ENCODE peak calls at places on chromosome X, in eight cellular contexts. One of them, this sample, is unnamed.

GRCh38 chrX:36198575-36198974 is 279.0 kb downstream of the CFAP47 start:
- DNase-seq in PC-9: no peak
- DNase-seq in mammary epithelial cell: peak; percentile 51
- DNase-seq in K562: no peak
- DNase-seq in PC-3: no peak
- DNase-seq in HCT116: no peak
- DNase-seq in fibroblast of lung: no peak
- DNase-seq in astrocyte: no peak
- DNase-seq in this sample: no peak

GRCh38 chrX:77514177-77514576 is 67.0 kb downstream of the FGF16 start:
- DNase-seq in PC-9: no peak
- DNase-seq in mammary epithelial cell: no peak
- DNase-seq in K562: no peak
- DNase-seq in PC-3: no peak
- DNase-seq in HCT116: no peak
- DNase-seq in fibroblast of lung: no peak
- DNase-seq in astrocyte: no peak
- DNase-seq in this sample: no peak

GRCh38 chrX:155334486-155335316 is at the start of gene CLIC2:
- DNase-seq in PC-9: no peak
- DNase-seq in mammary epithelial cell: peak; percentile 20
- DNase-seq in K562: peak; percentile 76
- DNase-seq in PC-3: peak; percentile 21
- DNase-seq in HCT116: no peak
- DNase-seq in fibroblast of lung: peak; percentile 54
- DNase-seq in astrocyte: peak; percentile 42
- DNase-seq in this sample: no peak

GRCh38 chrX:68196939-68197791 is 236.1 kb downstream of the OPHN1 start:
- DNase-seq in PC-9: peak; percentile 54
- DNase-seq in mammary epithelial cell: peak; percentile 57
- DNase-seq in K562: peak; percentile 49
- DNase-seq in PC-3: peak; percentile 83
- DNase-seq in HCT116: peak; percentile 37
- DNase-seq in fibroblast of lung: peak; percentile 41
- DNase-seq in astrocyte: peak; percentile 20
- DNase-seq in this sample: peak; percentile 37

GRCh38 chrX:3697701-3698279 is 15.7 kb downstream of the PRKX start:
- DNase-seq in PC-9: no peak
- DNase-seq in mammary epithelial cell: peak; percentile 94
- DNase-seq in K562: no peak
- DNase-seq in PC-3: no peak
- DNase-seq in HCT116: no peak
- DNase-seq in fibroblast of lung: peak; percentile 78
- DNase-seq in astrocyte: peak; percentile 75
- DNase-seq in this sample: no peak

GRCh38 chrX:153640736-153641574 is 6.0 kb upstream of the DUSP9 start:
- DNase-seq in PC-9: no peak
- DNase-seq in mammary epithelial cell: no peak
- DNase-seq in K562: peak; percentile 2
- DNase-seq in PC-3: no peak
- DNase-seq in HCT116: no peak
- DNase-seq in fibroblast of lung: no peak
- DNase-seq in astrocyte: no peak
- DNase-seq in this sample: no peak

GRCh38 chrX:6170424-6170823 is 58.2 kb downstream of the NLGN4X start:
- DNase-seq in PC-9: no peak
- DNase-seq in mammary epithelial cell: no peak
- DNase-seq in K562: no peak
- DNase-seq in PC-3: no peak
- DNase-seq in HCT116: no peak
- DNase-seq in fibroblast of lung: no peak
- DNase-seq in astrocyte: no peak
- DNase-seq in this sample: no peak

GRCh38 chrX:100745806-100746537 is 14.1 kb upstream of the SYTL4 start:
- DNase-seq in PC-9: no peak
- DNase-seq in mammary epithelial cell: no peak
- DNase-seq in K562: no peak
- DNase-seq in PC-3: no peak
- DNase-seq in HCT116: no peak
- DNase-seq in fibroblast of lung: no peak
- DNase-seq in astrocyte: no peak
- DNase-seq in this sample: no peak

GRCh38 chrX:138014577-138014976 is 448.6 kb downstream of the ZIC3 start:
- DNase-seq in PC-9: no peak
- DNase-seq in mammary epithelial cell: no peak
- DNase-seq in K562: no peak
- DNase-seq in PC-3: peak; percentile 57
- DNase-seq in HCT116: no peak
- DNase-seq in fibroblast of lung: no peak
- DNase-seq in astrocyte: no peak
- DNase-seq in this sample: no peak

GRCh38 chrX:1558761-1559468 is 21.9 kb upstream of the P2RY8 start:
- DNase-seq in PC-9: no peak
- DNase-seq in mammary epithelial cell: no peak
- DNase-seq in K562: no peak
- DNase-seq in PC-3: no peak
- DNase-seq in HCT116: no peak
- DNase-seq in fibroblast of lung: no peak
- DNase-seq in astrocyte: no peak
- DNase-seq in this sample: no peak

GRCh38 chrX:1144293-1144692 is 68.2 kb downstream of the CRLF2 start:
- DNase-seq in PC-9: no peak
- DNase-seq in mammary epithelial cell: no peak
- DNase-seq in K562: no peak
- DNase-seq in PC-3: no peak
- DNase-seq in HCT116: no peak
- DNase-seq in fibroblast of lung: no peak
- DNase-seq in astrocyte: no peak
- DNase-seq in this sample: no peak

GRCh38 chrX:153773741-153774575 is 6.9 kb upstream of the SRPK3 start:
- DNase-seq in PC-9: no peak
- DNase-seq in mammary epithelial cell: no peak
- DNase-seq in K562: no peak
- DNase-seq in PC-3: no peak
- DNase-seq in HCT116: no peak
- DNase-seq in fibroblast of lung: no peak
- DNase-seq in astrocyte: no peak
- DNase-seq in this sample: no peak

GRCh38 chrX:153735274-153735673 is 10.6 kb downstream of the ABCD1 start:
- DNase-seq in PC-9: no peak
- DNase-seq in mammary epithelial cell: no peak
- DNase-seq in K562: no peak
- DNase-seq in PC-3: no peak
- DNase-seq in HCT116: no peak
- DNase-seq in fibroblast of lung: peak; percentile 12
- DNase-seq in astrocyte: no peak
- DNase-seq in this sample: peak; percentile 46

GRCh38 chrX:7927259-7928167 is at the start of gene PNPLA4:
- DNase-seq in PC-9: peak; percentile 57
- DNase-seq in mammary epithelial cell: peak; percentile 87
- DNase-seq in K562: peak; percentile 85
- DNase-seq in PC-3: peak; percentile 87
- DNase-seq in HCT116: peak; percentile 72
- DNase-seq in fibroblast of lung: peak; percentile 76
- DNase-seq in astrocyte: peak; percentile 59
- DNase-seq in this sample: peak; percentile 87
- H2AFZ ChIP-seq in PC-9: peak within 1 kb of the TSS; percentile 77
- H2AFZ ChIP-seq in mammary epithelial cell: peak within 1 kb of the TSS; percentile 98
- H2AFZ ChIP-seq in K562: peak within 1 kb of the TSS; percentile 98
- H2AFZ ChIP-seq in PC-3: peak within 1 kb of the TSS; percentile 93
- H2AFZ ChIP-seq in HCT116: no peak within 1 kb of the TSS
- H2AFZ ChIP-seq in fibroblast of lung: peak within 1 kb of the TSS; percentile 96
- H2AFZ ChIP-seq in astrocyte: peak within 1 kb of the TSS; percentile 94
- H2AFZ ChIP-seq in this sample: peak within 1 kb of the TSS; percentile 89

DNA sequence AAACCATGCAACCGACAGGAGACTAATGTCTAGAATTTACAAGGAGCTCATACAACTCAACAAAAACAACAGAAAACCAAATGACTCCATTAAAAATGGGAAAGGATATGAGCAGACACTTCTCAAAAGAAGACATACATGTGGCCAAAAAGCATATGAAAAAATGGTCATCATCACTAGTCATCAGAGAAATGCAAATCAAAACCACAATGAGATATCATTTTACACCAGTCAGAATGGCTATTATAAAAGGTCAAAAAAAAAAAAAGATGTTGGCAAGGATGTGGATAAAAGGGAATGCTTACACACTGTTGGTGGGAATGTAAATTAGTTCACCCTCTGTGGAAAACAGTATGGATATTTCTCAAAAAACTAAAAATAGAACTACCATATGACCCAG is 50.5 kb upstream of the CHRDL1 start:
- DNase-seq in PC-9: no peak
- DNase-seq in mammary epithelial cell: no peak
- DNase-seq in K562: no peak
- DNase-seq in PC-3: no peak
- DNase-seq in HCT116: no peak
- DNase-seq in fibroblast of lung: peak; percentile 51
- DNase-seq in astrocyte: peak; percentile 35
- DNase-seq in this sample: no peak
- H3K27ac ChIP-seq in PC-9: no peak overlapping the region
- H3K27ac ChIP-seq in mammary epithelial cell: no peak overlapping the region
- H3K27ac ChIP-seq in K562: no peak overlapping the region
- H3K27ac ChIP-seq in PC-3: no peak overlapping the region
- H3K27ac ChIP-seq in HCT116: no peak overlapping the region
- H3K27ac ChIP-seq in fibroblast of lung: no peak overlapping the region
- H3K27ac ChIP-seq in astrocyte: peak overlapping the region; percentile 12
- H3K27ac ChIP-seq in this sample: no peak overlapping the region

GRCh38 chrX:30309139-30309571 is at the start of gene NR0B1:
- DNase-seq in PC-9: no peak
- DNase-seq in mammary epithelial cell: no peak
- DNase-seq in K562: no peak
- DNase-seq in PC-3: no peak
- DNase-seq in HCT116: no peak
- DNase-seq in fibroblast of lung: peak; percentile 8
- DNase-seq in astrocyte: no peak
- DNase-seq in this sample: no peak

GRCh38 chrX:30310429-30311206 is 1.4 kb upstream of the NR0B1 start:
- DNase-seq in PC-9: no peak
- DNase-seq in mammary epithelial cell: no peak
- DNase-seq in K562: no peak
- DNase-seq in PC-3: no peak
- DNase-seq in HCT116: no peak
- DNase-seq in fibroblast of lung: no peak
- DNase-seq in astrocyte: no peak
- DNase-seq in this sample: no peak

GRCh38 chrX:30307466-30307865 is 1.7 kb downstream of the NR0B1 start:
- DNase-seq in PC-9: no peak
- DNase-seq in mammary epithelial cell: no peak
- DNase-seq in K562: no peak
- DNase-seq in PC-3: no peak
- DNase-seq in HCT116: no peak
- DNase-seq in fibroblast of lung: no peak
- DNase-seq in astrocyte: no peak
- DNase-seq in this sample: no peak

GRCh38 chrX:30304866-30305265 is 4.3 kb downstream of the NR0B1 start:
- DNase-seq in PC-9: no peak
- DNase-seq in mammary epithelial cell: no peak
- DNase-seq in K562: no peak
- DNase-seq in PC-3: peak; percentile 76
- DNase-seq in HCT116: no peak
- DNase-seq in fibroblast of lung: no peak
- DNase-seq in astrocyte: no peak
- DNase-seq in this sample: no peak

GRCh38 chrX:30308263-30309138 is 689 bp downstream of the NR0B1 start:
- DNase-seq in PC-9: no peak
- DNase-seq in mammary epithelial cell: no peak
- DNase-seq in K562: no peak
- DNase-seq in PC-3: no peak
- DNase-seq in HCT116: no peak
- DNase-seq in fibroblast of lung: no peak
- DNase-seq in astrocyte: no peak
- DNase-seq in this sample: no peak
- TF ChIP-seq CTCF in PC-9: no peak
- TF ChIP-seq CTCF in mammary epithelial cell: peak; percentile 28
- TF ChIP-seq CTCF in K562: no peak
- TF ChIP-seq CTCF in PC-3: no peak
- TF ChIP-seq CTCF in HCT116: no peak
- TF ChIP-seq CTCF in fibroblast of lung: peak; percentile 9
- TF ChIP-seq CTCF in astrocyte: no peak
- TF ChIP-seq CTCF in this sample: no peak

GRCh38 chrX:24676403-24677024 is 17.2 kb upstream of the POLA1 start:
- DNase-seq in PC-9: no peak
- DNase-seq in mammary epithelial cell: no peak
- DNase-seq in K562: peak; percentile 25
- DNase-seq in PC-3: peak; percentile 30
- DNase-seq in HCT116: no peak
- DNase-seq in fibroblast of lung: no peak
- DNase-seq in astrocyte: no peak
- DNase-seq in this sample: peak; percentile 37

GRCh38 chrX:24672701-24673190 is 21.0 kb upstream of the POLA1 start:
- DNase-seq in PC-9: no peak
- DNase-seq in mammary epithelial cell: no peak
- DNase-seq in K562: no peak
- DNase-seq in PC-3: no peak
- DNase-seq in HCT116: no peak
- DNase-seq in fibroblast of lung: no peak
- DNase-seq in astrocyte: no peak
- DNase-seq in this sample: no peak

GRCh38 chrX:24668111-24668510 is 21.0 kb upstream of the PCYT1B start:
- DNase-seq in PC-9: no peak
- DNase-seq in mammary epithelial cell: no peak
- DNase-seq in K562: no peak
- DNase-seq in PC-3: no peak
- DNase-seq in HCT116: no peak
- DNase-seq in fibroblast of lung: peak; percentile 21
- DNase-seq in astrocyte: peak; percentile 18
- DNase-seq in this sample: no peak

DNA sequence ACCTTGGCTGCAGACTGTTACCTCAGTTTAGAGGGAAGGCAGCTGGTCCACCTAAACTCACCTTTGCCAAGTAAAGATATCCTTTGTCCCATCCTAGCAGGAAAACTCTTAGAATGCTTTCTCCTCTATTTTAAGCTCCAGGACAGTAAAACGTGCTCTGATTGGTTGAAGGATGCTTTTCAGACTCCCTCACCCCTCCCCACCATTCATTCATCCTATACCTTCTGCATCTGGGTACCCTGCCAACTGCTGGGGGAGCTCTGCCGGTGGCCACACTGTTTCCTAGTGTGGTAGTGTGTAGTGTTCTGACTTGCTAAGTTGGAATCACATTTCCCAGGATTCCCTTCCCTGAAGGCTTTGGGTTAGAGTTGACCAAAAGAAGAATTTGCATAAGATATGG is 20.3 kb upstream of the POLA1 start:
- DNase-seq in PC-9: no peak
- DNase-seq in mammary epithelial cell: no peak
- DNase-seq in K562: no peak
- DNase-seq in PC-3: no peak
- DNase-seq in HCT116: no peak
- DNase-seq in fibroblast of lung: no peak
- DNase-seq in astrocyte: no peak
- DNase-seq in this sample: no peak
- H2AFZ ChIP-seq in PC-9: no peak overlapping the region
- H2AFZ ChIP-seq in mammary epithelial cell: no peak overlapping the region
- H2AFZ ChIP-seq in K562: no peak overlapping the region
- H2AFZ ChIP-seq in PC-3: no peak overlapping the region
- H2AFZ ChIP-seq in HCT116: no peak overlapping the region
- H2AFZ ChIP-seq in fibroblast of lung: no peak overlapping the region
- H2AFZ ChIP-seq in astrocyte: no peak overlapping the region
- H2AFZ ChIP-seq in this sample: no peak overlapping the region

GRCh38 chrX:65643786-65644111 is 23.7 kb upstream of the MSN start:
- DNase-seq in PC-9: peak; percentile 78
- DNase-seq in mammary epithelial cell: peak; percentile 74
- DNase-seq in K562: no peak
- DNase-seq in PC-3: no peak
- DNase-seq in HCT116: no peak
- DNase-seq in fibroblast of lung: no peak
- DNase-seq in astrocyte: no peak
- DNase-seq in this sample: no peak
- H3K27ac ChIP-seq in PC-9: peak overlapping the region; percentile 68
- H3K27ac ChIP-seq in mammary epithelial cell: no peak overlapping the region
- H3K27ac ChIP-seq in K562: no peak overlapping the region
- H3K27ac ChIP-seq in PC-3: peak overlapping the region; percentile 36
- H3K27ac ChIP-seq in HCT116: peak overlapping the region; percentile 38
- H3K27ac ChIP-seq in fibroblast of lung: no peak overlapping the region
- H3K27ac ChIP-seq in astrocyte: no peak overlapping the region
- H3K27ac ChIP-seq in this sample: no peak overlapping the region